ENCODE peak calls at places on chromosomes 6 and 20, in seven cellular contexts. Q, T, X, Z, J, R and O are unnamed samples.
A peak's percentile ranks its signal among the peaks of the same experiment; 100 is the strongest.

GRCh38 chr6:36599791-36600209 is 5.6 kb downstream of the SRSF3 start:
- DNase-seq in Z (no peak), T (peak; percentile 40), X (peak; percentile 88), R (peak; percentile 50), Q (peak; percentile 79), J (peak; percentile 67), O (peak; percentile 58)

GRCh38 chr20:32017711-32018251 is 7.5 kb downstream of the CCM2L start:
- DNase-seq in R (peak; percentile 71), T (no peak), X (peak; percentile 95), J (peak; percentile 85), Q (peak; percentile 98), Z (peak; percentile 35), O (no peak)

GRCh38 chr20:55538261-55538908 is 466.9 kb downstream of the CBLN4 start:
- DNase-seq in T (no peak), Q (no peak), X (peak; percentile 51), J (no peak), Z (no peak), R (no peak), O (no peak)

GRCh38 chr6:150069707-150070106 is 786 bp upstream of the ULBP3 start:
- DNase-seq in T (no peak), R (no peak), Q (no peak), Z (no peak), X (no peak), J (no peak), O (no peak)

GRCh38 chr20:46688151-46689081 is 828 bp downstream of the TP53RK start:
- DNase-seq in T (peak; percentile 33), X (peak; percentile 60), R (no peak), Q (no peak), Z (no peak), J (no peak), O (peak; percentile 77)

GRCh38 chr6:110532401-110532800 is 56.0 kb upstream of the SLC22A16 start:
- DNase-seq in Z (no peak), R (no peak), T (no peak), X (no peak), J (no peak), Q (no peak), O (no peak)

GRCh38 chr6:110642711-110643110 is 166.3 kb upstream of the SLC22A16 start:
- DNase-seq in X (no peak), Z (no peak), J (no peak), T (no peak), Q (no peak), R (no peak), O (no peak)

GRCh38 chr20:62776692-62777527 is 19.4 kb upstream of the MRGBP start:
- DNase-seq in T (peak; percentile 13), Z (no peak), R (no peak), X (peak; percentile 86), Q (peak; percentile 81), J (no peak), O (no peak)

GRCh38 chr6:114375803-114376202 is 33.0 kb upstream of the HS3ST5 start:
- DNase-seq in R (no peak), Q (no peak), T (no peak), Z (no peak), J (no peak), X (no peak), O (no peak)

GRCh38 chr6:16759181-16759645 is 2.0 kb downstream of the ATXN1 start:
- DNase-seq in R (no peak), T (no peak), J (no peak), Q (no peak), X (peak; percentile 22), Z (no peak), O (peak; percentile 60)

GRCh38 chr20:3433720-3434119 is 26.3 kb upstream of the DNAAF9 start:
- DNase-seq in J (no peak), X (no peak), Q (no peak), Z (no peak), R (no peak), T (no peak), O (no peak)
- H3K4ac ChIP-seq in J (no peak overlapping the region), X (no peak overlapping the region), Q (no peak overlapping the region), Z (no peak overlapping the region), R (no peak overlapping the region), T (no peak overlapping the region), O (no peak overlapping the region)

GRCh38 chr6:116406678-116407345 is 36.1 kb downstream of the DSE start:
- DNase-seq in Q (no peak), Z (no peak), X (no peak), R (no peak), J (no peak), T (peak; percentile 89), O (peak; percentile 85)
- H3K4ac ChIP-seq in Q (no peak overlapping the region), Z (no peak overlapping the region), X (peak overlapping the region; percentile 12), R (no peak overlapping the region), J (no peak overlapping the region), T (peak overlapping the region; percentile 80), O (no peak overlapping the region)

GRCh38 chr6:154428892-154429291 is 72.3 kb upstream of the IPCEF1 start:
- DNase-seq in R (no peak), Q (no peak), Z (no peak), J (no peak), T (peak; percentile 68), X (no peak), O (no peak)
- H3K4ac ChIP-seq in R (no peak overlapping the region), Q (no peak overlapping the region), Z (no peak overlapping the region), J (no peak overlapping the region), T (peak overlapping the region; percentile 6), X (no peak overlapping the region), O (no peak overlapping the region)

GRCh38 chr20:8721098-8721497 is 347.8 kb upstream of the PLCB4 start:
- DNase-seq in J (no peak), Z (peak; percentile 41), Q (peak; percentile 41), X (peak; percentile 68), T (peak; percentile 67), R (peak; percentile 21), O (peak; percentile 62)
- H3K4ac ChIP-seq in J (no peak overlapping the region), Z (no peak overlapping the region), Q (no peak overlapping the region), X (no peak overlapping the region), T (no peak overlapping the region), R (no peak overlapping the region), O (no peak overlapping the region)

DNA sequence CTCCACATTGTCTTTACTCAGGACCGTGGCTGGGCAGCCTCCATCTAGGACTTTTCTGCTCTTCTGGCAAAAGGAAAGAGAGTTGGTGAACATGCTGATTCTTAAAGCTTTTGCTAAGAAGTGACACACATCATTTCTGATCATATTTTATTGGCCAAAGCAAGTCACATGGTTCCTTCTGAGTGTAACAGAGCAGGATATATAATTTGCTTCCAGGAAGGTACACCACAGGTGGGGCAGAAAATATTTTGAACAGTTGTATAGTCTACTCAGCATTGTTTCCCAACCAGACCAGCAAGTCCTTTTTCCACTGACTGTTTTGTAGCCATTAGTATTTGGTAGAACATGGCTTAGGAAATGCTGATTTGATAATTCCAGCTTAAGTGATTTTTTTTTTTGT is 73.5 kb downstream of the AKAP7 start:
- DNase-seq in J (no peak), T (no peak), Q (no peak), R (no peak), Z (no peak), X (no peak), O (no peak)
- H3K4ac ChIP-seq in J (peak overlapping the region; percentile 29), T (no peak overlapping the region), Q (no peak overlapping the region), R (no peak overlapping the region), Z (no peak overlapping the region), X (no peak overlapping the region), O (no peak overlapping the region)

GRCh38 chr20:39778431-39778830 is 816.3 kb downstream of the DHX35 start:
- DNase-seq in R (no peak), Z (no peak), T (no peak), X (no peak), Q (no peak), J (no peak), O (no peak)

GRCh38 chr20:39775110-39775509 is 813.0 kb downstream of the DHX35 start:
- DNase-seq in R (no peak), Q (no peak), X (no peak), T (no peak), J (no peak), Z (no peak), O (no peak)

GRCh38 chr20:39778847-39779641 is 816.9 kb downstream of the DHX35 start:
- DNase-seq in R (no peak), Z (no peak), J (no peak), Q (no peak), T (no peak), X (peak; percentile 32), O (no peak)

GRCh38 chr20:39777610-39778009 is 815.5 kb downstream of the DHX35 start:
- DNase-seq in T (no peak), R (no peak), J (no peak), X (no peak), Z (no peak), Q (no peak), O (no peak)

DNA sequence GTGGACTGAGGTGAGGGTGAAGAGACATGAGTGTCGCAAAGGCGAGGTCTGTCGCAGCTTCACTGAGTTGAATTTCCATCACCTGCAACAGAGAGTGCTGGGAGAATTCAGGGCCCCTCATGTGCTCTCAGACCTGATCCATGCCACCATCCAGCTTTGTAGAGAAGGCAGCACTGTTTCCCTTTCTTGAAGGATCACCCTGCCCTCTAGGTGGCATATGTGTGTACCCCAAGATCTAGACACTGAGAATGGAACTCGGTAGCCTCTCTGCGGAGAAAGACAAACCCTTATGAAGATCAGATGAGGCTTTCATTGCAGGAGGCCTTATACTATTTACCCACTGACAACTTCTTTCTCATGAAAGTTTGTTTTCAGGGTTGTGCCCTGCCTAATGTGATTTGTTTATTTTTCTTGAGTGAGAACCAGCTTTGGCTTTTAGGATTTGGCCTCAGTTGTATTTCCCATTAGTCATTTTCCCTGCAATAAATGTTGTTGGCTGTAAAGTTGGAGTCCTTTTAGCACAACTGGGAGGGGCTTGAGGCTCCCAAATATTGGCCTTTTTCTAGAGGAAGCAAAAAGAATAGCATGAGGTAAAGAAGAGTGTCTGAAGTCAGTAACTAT is 811.3 kb downstream of the DHX35 start:
- DNase-seq in Q (no peak), Z (no peak), T (no peak), J (no peak), X (peak; percentile 1), R (no peak), O (no peak)
- H3K4ac ChIP-seq in Q (no peak overlapping the region), Z (no peak overlapping the region), T (no peak overlapping the region), J (no peak overlapping the region), X (no peak overlapping the region), R (no peak overlapping the region), O (no peak overlapping the region)